ENCODE peak calls at places on chromosomes 6 and 20, in seven cellular contexts. Z is Peyer's patch, Y is body of pancreas, I is breast epithelium, Q is stomach, W is spleen, M is tibial nerve. F is an unnamed sample.
A peak's percentile ranks its signal among the peaks of the same experiment; 100 is the strongest.

GRCh38 chr20:50415516-50416268 is 94.5 kb upstream of the PTPN1 start:
- DNase-seq in Z (peak; percentile 98), Y (peak; percentile 100), I (peak; percentile 99), Q (peak; percentile 100), W (peak; percentile 93), M (peak; percentile 99), F (no peak)

GRCh38 chr6:20812776-20813175 is 278.5 kb downstream of the CDKAL1 start:
- DNase-seq in Z (no peak), Y (no peak), I (no peak), Q (no peak), W (no peak), M (no peak), F (no peak)

GRCh38 chr20:4581838-4582237 is 139.9 kb upstream of the PRND start:
- DNase-seq in Z (no peak), Y (no peak), I (no peak), Q (no peak), W (no peak), M (no peak), F (no peak)

GRCh38 chr20:59515013-59515905 is 89.1 kb upstream of the PHACTR3 start:
- DNase-seq in Z (peak; percentile 75), Y (peak; percentile 85), I (peak; percentile 27), Q (peak; percentile 77), W (no peak), M (peak; percentile 65), F (no peak)

GRCh38 chr6:126033696-126034095 is 47.4 kb downstream of the TRMT11 start:
- DNase-seq in Z (no peak), Y (peak; percentile 27), I (peak; percentile 19), Q (no peak), W (no peak), M (peak; percentile 40), F (no peak)

GRCh38 chr6:48835421-48835958 is 627.6 kb downstream of the MMUT start:
- DNase-seq in Z (no peak), Y (no peak), I (no peak), Q (no peak), W (no peak), M (no peak), F (no peak)

GRCh38 chr6:168735268-168735949 is 294.4 kb downstream of the SMOC2 start:
- DNase-seq in Z (no peak), Y (no peak), I (no peak), Q (no peak), W (no peak), M (no peak), F (peak; percentile 18)

GRCh38 chr6:138372711-138373463 is 4.8 kb upstream of the SMIM28 start:
- DNase-seq in Z (no peak), Y (no peak), I (no peak), Q (no peak), W (no peak), M (no peak), F (no peak)

GRCh38 chr6:131400782-131401496 is 172.1 kb upstream of the ARG1 start:
- DNase-seq in Z (no peak), Y (no peak), I (no peak), Q (no peak), W (no peak), M (no peak), F (no peak)

GRCh38 chr6:41427642-41428401 is 92.4 kb downstream of the NCR2 start:
- DNase-seq in Z (peak; percentile 79), Y (peak; percentile 81), I (peak; percentile 58), Q (peak; percentile 89), W (peak; percentile 82), M (no peak), F (no peak)

GRCh38 chr20:3924304-3925112 is 35.3 kb downstream of the PANK2 start:
- DNase-seq in Z (no peak), Y (peak; percentile 31), I (no peak), Q (peak; percentile 41), W (peak; percentile 88), M (no peak), F (no peak)

GRCh38 chr6:90194371-90194841 is 102.2 kb downstream of the BACH2 start:
- DNase-seq in Z (no peak), Y (no peak), I (no peak), Q (no peak), W (no peak), M (no peak), F (no peak)

GRCh38 chr20:35291654-35292503 is at the start of gene FAM83C:
- DNase-seq in Z (no peak), Y (no peak), I (no peak), Q (no peak), W (no peak), M (no peak), F (no peak)

GRCh38 chr6:139996253-139996834 is 621.9 kb upstream of the CITED2 start:
- DNase-seq in Z (no peak), Y (peak; percentile 25), I (no peak), Q (no peak), W (no peak), M (no peak), F (no peak)

GRCh38 chr6:140462495-140463311 is 1088.3 kb upstream of the CITED2 start:
- DNase-seq in Z (no peak), Y (peak; percentile 35), I (peak; percentile 26), Q (no peak), W (no peak), M (no peak), F (no peak)

GRCh38 chr20:24700166-24700860 is 230.9 kb downstream of the SYNDIG1 start:
- DNase-seq in Z (no peak), Y (no peak), I (no peak), Q (peak; percentile 4), W (no peak), M (peak; percentile 0), F (peak; percentile 90)

GRCh38 chr6:149987602-149988107 is 23.9 kb downstream of the ULBP1 start:
- DNase-seq in Z (no peak), Y (no peak), I (no peak), Q (no peak), W (no peak), M (no peak), F (no peak)

GRCh38 chr20:53869466-53870258 is 200.7 kb downstream of the BCAS1 start:
- DNase-seq in Z (no peak), Y (peak; percentile 87), I (peak; percentile 71), Q (peak; percentile 79), W (no peak), M (peak; percentile 88), F (no peak)

GRCh38 chr6:32317532-32317931 is 54.2 kb downstream of the TSBP1 start:
- DNase-seq in Z (no peak), Y (no peak), I (no peak), Q (no peak), W (no peak), M (no peak), F (no peak)

GRCh38 chr20:38152175-38153010 is 12.7 kb downstream of the TGM2 start:
- DNase-seq in Z (peak; percentile 81), Y (peak; percentile 78), I (no peak), Q (peak; percentile 79), W (peak; percentile 91), M (peak; percentile 56), F (no peak)

GRCh38 chr20:53216856-53217576 is 244.9 kb downstream of the TSHZ2 start:
- DNase-seq in Z (peak; percentile 78), Y (peak; percentile 82), I (peak; percentile 58), Q (peak; percentile 83), W (peak; percentile 93), M (peak; percentile 67), F (no peak)

GRCh38 chr6:32194825-32195651 is 2.6 kb upstream of the GPSM3 start:
- DNase-seq in Z (no peak), Y (peak; percentile 41), I (peak; percentile 58), Q (no peak), W (no peak), M (peak; percentile 62), F (no peak)

GRCh38 chr20:34269996-34270627 is 28.9 kb downstream of the ASIP start:
- DNase-seq in Z (no peak), Y (peak; percentile 48), I (peak; percentile 85), Q (no peak), W (no peak), M (peak; percentile 55), F (no peak)

GRCh38 chr20:51176846-51177245 is 153.9 kb upstream of the KCNG1 start:
- DNase-seq in Z (no peak), Y (no peak), I (no peak), Q (no peak), W (no peak), M (no peak), F (no peak)

GRCh38 chr6:170084166-170084730 is 206.6 kb downstream of the DLL1 start:
- DNase-seq in Z (no peak), Y (no peak), I (no peak), Q (no peak), W (peak; percentile 61), M (no peak), F (no peak)

GRCh38 chr6:65071480-65071879 is 635.5 kb downstream of the EYS start:
- DNase-seq in Z (no peak), Y (no peak), I (no peak), Q (no peak), W (no peak), M (no peak), F (no peak)

GRCh38 chr6:65075705-65076104 is 631.3 kb downstream of the EYS start:
- DNase-seq in Z (no peak), Y (no peak), I (no peak), Q (no peak), W (no peak), M (no peak), F (no peak)

DNA sequence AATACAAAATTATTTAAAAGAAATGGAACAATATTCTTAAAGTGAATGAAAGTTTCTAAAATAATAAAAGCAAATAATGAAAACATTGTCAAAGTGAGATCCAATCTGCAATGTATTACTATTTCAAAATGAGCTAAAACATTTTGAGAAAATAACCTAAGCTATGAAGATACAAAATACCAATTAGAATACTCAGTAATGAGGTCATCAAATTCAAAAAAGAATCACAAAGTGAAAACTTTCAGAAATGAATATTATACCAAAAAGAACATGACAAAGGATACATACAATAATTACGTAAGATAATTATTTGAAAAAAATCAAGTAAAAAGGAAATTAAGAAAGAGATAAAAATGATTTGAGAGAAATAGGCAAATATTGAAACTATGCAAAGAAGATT is 634.5 kb downstream of the EYS start:
- DNase-seq in Z (no peak), Y (no peak), I (no peak), Q (no peak), W (no peak), M (no peak), F (no peak)
- TF ChIP-seq POLR2A in Z (no peak), Y (no peak), I (no peak), Q (no peak), W (no peak), M (no peak), F (no peak)

GRCh38 chr6:75656479-75656878 is 54.8 kb downstream of the SENP6 start:
- DNase-seq in Z (no peak), Y (no peak), I (no peak), Q (no peak), W (no peak), M (no peak), F (no peak)
- H3K36me3 ChIP-seq in Z (peaks cover 49% of the 10 kb centered on the region), Y (peaks cover 20% of the 10 kb centered on the region), I (no peaks in the 10 kb centered on the region), Q (peaks cover 15% of the 10 kb centered on the region), W (peaks cover 36% of the 10 kb centered on the region), M (peaks cover 51% of the 10 kb centered on the region), F (peaks cover 2% of the 10 kb centered on the region)

GRCh38 chr6:157274471-157275226 is 48.7 kb downstream of the TMEM242 start:
- DNase-seq in Z (peak; percentile 86), Y (peak; percentile 80), I (peak; percentile 82), Q (peak; percentile 74), W (peak; percentile 97), M (peak; percentile 36), F (peak; percentile 85)
- TF ChIP-seq POLR2A in Z (no peak), Y (peak; percentile 23), I (no peak), Q (no peak), W (no peak), M (no peak), F (no peak)

DNA sequence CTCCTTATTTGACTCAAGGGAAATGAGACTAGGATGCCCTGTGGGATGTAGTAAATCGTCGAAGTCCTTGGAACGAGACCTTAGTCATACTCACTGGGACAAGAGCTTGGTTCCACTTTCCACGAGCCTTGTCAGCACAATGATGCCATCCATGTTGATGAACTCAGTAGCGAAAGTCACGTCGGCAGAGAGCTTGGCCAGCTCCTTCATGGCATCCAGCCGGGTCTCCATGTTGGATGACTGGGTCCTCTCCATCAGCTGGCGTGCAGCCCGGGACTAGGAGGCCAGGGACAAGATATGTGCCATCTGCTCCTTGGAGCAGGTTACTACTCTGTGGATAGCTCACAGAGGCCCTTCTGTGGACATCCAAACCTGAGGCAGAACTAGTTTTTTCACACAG is 17.5 kb downstream of the ELMO2 start:
- DNase-seq in Z (no peak), Y (no peak), I (no peak), Q (no peak), W (no peak), M (no peak), F (no peak)
- H3K36me3 ChIP-seq in Z (peaks cover 99% of the 10 kb centered on the region), Y (peaks cover 34% of the 10 kb centered on the region), I (no peaks in the 10 kb centered on the region), Q (peaks cover 75% of the 10 kb centered on the region), W (peaks cover 88% of the 10 kb centered on the region), M (peaks cover 100% of the 10 kb centered on the region), F (no peaks in the 10 kb centered on the region)